ENCODE peak calls at places on chromosomes 2 and 18, in five cellular contexts. O is GM06990, U is body of pancreas, V is AG10803, J is A549. M is an unnamed sample.

GRCh38 chr2:55425449-55425848 is 5.8 kb upstream of the CCDC88A start:
- DNase-seq in O (no peak), U (no peak), V (peak; percentile 70), J (peak; percentile 55), M (no peak)

GRCh38 chr2:241850544-241851324 is 8.0 kb downstream of the PDCD1 start:
- DNase-seq in O (no peak), U (no peak), V (no peak), J (no peak), M (peak; percentile 1)

GRCh38 chr2:42882756-42883155 is 90.4 kb upstream of the HAAO start:
- DNase-seq in O (no peak), U (no peak), V (no peak), J (no peak), M (no peak)

GRCh38 chr18:23740105-23740830 is 51.0 kb downstream of the LAMA3 start:
- DNase-seq in O (no peak), U (no peak), V (peak; percentile 25), J (no peak), M (no peak)

GRCh38 chr2:112958428-112959108 is 19.2 kb upstream of the IL36G start:
- DNase-seq in O (no peak), U (peak; percentile 21), V (peak; percentile 64), J (peak; percentile 48), M (peak; percentile 68)

GRCh38 chr2:239155806-239156480 is 244.9 kb downstream of the HDAC4 start:
- DNase-seq in O (no peak), U (no peak), V (no peak), J (no peak), M (no peak)

GRCh38 chr2:237558918-237559645 is 7.3 kb upstream of the PRLH start:
- DNase-seq in O (no peak), U (no peak), V (peak; percentile 74), J (no peak), M (no peak)

GRCh38 chr18:27964811-27965210 is 212.1 kb downstream of the CDH2 start:
- DNase-seq in O (no peak), U (no peak), V (peak; percentile 14), J (no peak), M (no peak)

GRCh38 chr2:10305715-10306114 is 3.0 kb downstream of the HPCAL1 start:
- DNase-seq in O (no peak), U (peak; percentile 53), V (no peak), J (no peak), M (no peak)

GRCh38 chr2:200765139-200765951 is 46.4 kb upstream of the BZW1 start:
- DNase-seq in O (no peak), U (no peak), V (peak; percentile 87), J (peak; percentile 55), M (peak; percentile 36)

GRCh38 chr2:157355618-157356017 is 30.0 kb upstream of the ERMN start:
- DNase-seq in O (no peak), U (no peak), V (peak; percentile 16), J (no peak), M (no peak)

GRCh38 chr2:200223385-200223784 is 83.1 kb upstream of the SPATS2L start:
- DNase-seq in O (no peak), U (no peak), V (peak; percentile 82), J (no peak), M (no peak)

GRCh38 chr2:240219208-240219890 is 78.9 kb upstream of the OTOS start:
- DNase-seq in O (no peak), U (peak; percentile 2), V (no peak), J (no peak), M (no peak)

GRCh38 chr2:195318440-195319111 is 338.4 kb upstream of the SLC39A10 start:
- DNase-seq in O (no peak), U (peak; percentile 32), V (peak; percentile 34), J (peak; percentile 28), M (peak; percentile 46)

GRCh38 chr2:179939282-179939681 is 67.8 kb downstream of the CWC22 start:
- DNase-seq in O (no peak), U (no peak), V (no peak), J (no peak), M (no peak)

GRCh38 chr2:1642066-1642861 is 102.1 kb downstream of the PXDN start:
- DNase-seq in O (no peak), U (no peak), V (peak; percentile 26), J (no peak), M (no peak)

DNA sequence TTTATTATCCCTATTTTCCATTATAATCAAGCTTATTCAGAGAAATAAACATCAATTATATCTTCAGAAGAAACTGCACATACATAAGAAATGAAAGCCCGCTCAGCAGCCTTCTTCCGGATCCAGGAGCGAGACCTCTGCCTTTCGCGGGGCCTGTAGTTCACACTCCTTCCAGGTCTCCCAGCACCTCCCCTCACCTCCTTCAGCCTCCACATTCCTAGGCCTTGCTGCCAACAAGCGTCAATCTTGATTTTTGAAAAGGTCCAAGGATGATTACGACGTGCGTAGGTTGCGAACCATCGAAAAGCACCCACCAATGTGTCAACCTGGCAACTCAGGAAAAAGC is 355 bp upstream of the KIDINS220 start:
- DNase-seq in O (no peak), U (no peak), V (no peak), J (no peak), M (no peak)
- H3K4me3 ChIP-seq in O (no peak overlapping the region), U (peak overlapping the region; percentile 89), V (peak overlapping the region; percentile 36), J (peak overlapping the region; percentile 95), M (peak overlapping the region; percentile 37)

GRCh38 chr2:115364078-115364477 is 921.6 kb downstream of the DPP10 start:
- DNase-seq in O (no peak), U (no peak), V (no peak), J (no peak), M (no peak)
- TF ChIP-seq CTCF in O (no peak), U (no peak), V (no peak), J (no peak), M (no peak)

GRCh38 chr2:136534817-136535216 is 230.5 kb upstream of the THSD7B start:
- DNase-seq in O (no peak), U (no peak), V (no peak), J (no peak), M (no peak)

GRCh38 chr2:136532171-136532570 is 233.2 kb upstream of the THSD7B start:
- DNase-seq in O (no peak), U (no peak), V (no peak), J (no peak), M (no peak)

GRCh38 chr2:136531731-136532130 is 233.6 kb upstream of the THSD7B start:
- DNase-seq in O (no peak), U (no peak), V (no peak), J (no peak), M (no peak)

GRCh38 chr2:136527560-136527959 is 237.8 kb upstream of the THSD7B start:
- DNase-seq in O (no peak), U (no peak), V (no peak), J (no peak), M (peak; percentile 45)

GRCh38 chr2:136530154-136530553 is 235.2 kb upstream of the THSD7B start:
- DNase-seq in O (no peak), U (no peak), V (no peak), J (no peak), M (no peak)
- H3K4me3 ChIP-seq in O (no peak overlapping the region), U (no peak overlapping the region), V (no peak overlapping the region), J (no peak overlapping the region), M (no peak overlapping the region)

GRCh38 chr2:79850912-79851311 is 338.1 kb downstream of the CTNNA2 start:
- DNase-seq in O (no peak), U (no peak), V (no peak), J (no peak), M (no peak)

GRCh38 chr2:79857888-79858287 is 345.0 kb downstream of the CTNNA2 start:
- DNase-seq in O (no peak), U (no peak), V (no peak), J (no peak), M (no peak)

GRCh38 chr2:79860233-79861058 is 347.6 kb downstream of the CTNNA2 start:
- DNase-seq in O (no peak), U (no peak), V (peak; percentile 29), J (peak; percentile 6), M (no peak)

GRCh38 chr2:79849949-79850348 is 337.1 kb downstream of the CTNNA2 start:
- DNase-seq in O (no peak), U (no peak), V (no peak), J (no peak), M (no peak)

GRCh38 chr2:79855264-79856006 is 342.6 kb downstream of the CTNNA2 start:
- DNase-seq in O (no peak), U (peak; percentile 40), V (peak; percentile 12), J (peak; percentile 6), M (no peak)
- TF ChIP-seq CTCF in O (no peak), U (peak; percentile 45), V (peak; percentile 49), J (peak; percentile 20), M (no peak)

GRCh38 chr2:44351088-44351487 is 10.2 kb downstream of the PREPL start:
- DNase-seq in O (no peak), U (no peak), V (peak; percentile 33), J (no peak), M (no peak)
- H3K4me3 ChIP-seq in O (no peak overlapping the region), U (no peak overlapping the region), V (no peak overlapping the region), J (no peak overlapping the region), M (no peak overlapping the region)

GRCh38 chr2:159148891-159149290 is 137.6 kb downstream of the WDSUB1 start:
- DNase-seq in O (no peak), U (no peak), V (no peak), J (no peak), M (no peak)

GRCh38 chr2:159144776-159145614 is 141.5 kb downstream of the WDSUB1 start:
- DNase-seq in O (no peak), U (no peak), V (no peak), J (no peak), M (peak; percentile 66)

GRCh38 chr2:159147687-159148086 is 138.8 kb downstream of the WDSUB1 start:
- DNase-seq in O (no peak), U (no peak), V (no peak), J (no peak), M (no peak)

GRCh38 chr2:159146930-159147666 is 139.4 kb downstream of the WDSUB1 start:
- DNase-seq in O (no peak), U (peak; percentile 53), V (no peak), J (no peak), M (no peak)

DNA sequence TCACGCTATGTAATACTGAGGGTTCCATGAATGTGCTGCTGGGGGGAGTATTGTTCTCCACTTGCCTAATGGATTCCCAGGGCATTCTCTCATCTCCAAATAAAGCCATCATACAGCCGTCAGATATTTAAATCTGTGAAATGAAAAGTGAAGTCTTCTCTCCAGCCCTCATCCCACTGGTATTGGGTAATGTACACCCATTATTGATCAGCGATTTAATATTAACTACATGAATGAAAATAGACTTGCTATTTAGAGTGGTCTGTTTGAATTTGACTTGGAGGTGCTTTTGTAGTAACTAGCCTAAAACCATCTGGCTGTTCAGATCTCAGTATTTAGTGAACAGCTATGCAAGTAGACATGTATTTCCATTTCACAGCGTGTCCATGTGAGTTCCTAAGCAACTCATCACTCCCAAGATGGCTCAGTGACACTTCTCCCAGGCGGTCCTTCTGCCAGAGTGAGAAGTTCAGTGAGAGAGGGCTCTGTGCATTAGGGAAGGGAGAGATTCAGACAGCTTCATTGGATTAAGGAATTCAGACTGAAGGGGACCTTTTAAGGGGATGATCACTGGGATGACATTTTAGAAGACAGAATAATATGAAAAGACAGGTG is 140.7 kb downstream of the WDSUB1 start:
- DNase-seq in O (no peak), U (no peak), V (no peak), J (no peak), M (no peak)
- TF ChIP-seq CTCF in O (no peak), U (no peak), V (no peak), J (no peak), M (no peak)

M was measured in GM12865.